ENCODE peak calls at places on chromosomes 13 and 19, in four cellular contexts. G, L, F and H are unnamed samples.

GRCh38 chr13:62611343-62611742 is 1195.7 kb upstream of the PCDH20 start:
- DNase-seq in G (no peak), L (no peak), F (no peak), H (no peak)

GRCh38 chr13:91297503-91297902 is 50.0 kb upstream of the MIR17HG start:
- DNase-seq in F (no peak), G (no peak), L (no peak), H (no peak)

GRCh38 chr13:20291037-20291436 is 58.9 kb upstream of the GJB6 start:
- DNase-seq in F (no peak), G (no peak), L (no peak), H (no peak)

GRCh38 chr13:34039678-34040077 is 221.7 kb downstream of the RFC3 start:
- DNase-seq in F (no peak), G (no peak), L (no peak), H (no peak)

GRCh38 chr19:30145467-30145866 is 203.4 kb downstream of the URI1 start:
- DNase-seq in G (no peak), F (no peak), L (no peak), H (no peak)

GRCh38 chr13:33644607-33645543 is 173.1 kb upstream of the RFC3 start:
- DNase-seq in G (no peak), F (no peak), L (peak), H (no peak)

GRCh38 chr19:1754651-1755466 is 1.6 kb downstream of the ONECUT3 start:
- DNase-seq in F (no peak), L (peak), G (no peak), H (no peak)

GRCh38 chr13:80574113-80574512 is 233.2 kb upstream of the SPRY2 start:
- DNase-seq in G (no peak), F (no peak), L (no peak), H (no peak)

GRCh38 chr13:57633950-57634828 is 2.6 kb downstream of the PCDH17 start:
- DNase-seq in G (no peak), F (no peak), L (no peak), H (no peak)

GRCh38 chr19:4584670-4585460 is 25.4 kb upstream of the SEMA6B start:
- DNase-seq in F (no peak), L (no peak), G (no peak), H (no peak)

GRCh38 chr13:58855283-58855682 is 1223.7 kb downstream of the PCDH17 start:
- DNase-seq in G (no peak), L (peak), F (no peak), H (no peak)

GRCh38 chr19:16594681-16595091 is 22.5 kb upstream of the SLC35E1 start:
- DNase-seq in L (no peak), F (no peak), G (no peak), H (no peak)

GRCh38 chr13:25174304-25174703 is 2.2 kb upstream of the AMER2 start:
- DNase-seq in F (no peak), L (no peak), G (no peak), H (no peak)

GRCh38 chr19:52748336-52748950 is 13.6 kb upstream of the ZNF611 start:
- DNase-seq in G (no peak), L (peak), F (no peak), H (peak)

GRCh38 chr19:1591421-1592022 is 1.1 kb downstream of the MBD3 start:
- DNase-seq in F (no peak), G (no peak), L (peak), H (peak)

GRCh38 chr13:71213252-71213821 is 653.7 kb downstream of the DACH1 start:
- DNase-seq in G (no peak), L (no peak), F (no peak), H (no peak)

GRCh38 chr13:104534847-104535246 is 1468.6 kb upstream of the SLC10A2 start:
- DNase-seq in G (no peak), F (no peak), L (no peak), H (no peak)

GRCh38 chr13:48542581-48543341 is 9.9 kb upstream of the RCBTB2 start:
- DNase-seq in L (peak), G (no peak), F (peak), H (no peak)

GRCh38 chr19:17762505-17763229 is 11.4 kb downstream of the FCHO1 start:
- DNase-seq in L (peak), G (peak), F (no peak), H (no peak)

GRCh38 chr13:40120781-40121180 is 465.3 kb downstream of the COG6 start:
- DNase-seq in L (no peak), G (no peak), F (no peak), H (no peak)